ENCODE peak calls at places on chromosomes 6 and 20, in four cellular contexts. N, G, B and V are unnamed samples.

GRCh38 chr6:156828280-156828703 is 51.1 kb downstream of the ARID1B start:
- DNase-seq in N (no peak), B (peak; percentile 46), G (peak; percentile 39), V (no peak)

GRCh38 chr6:144334150-144334708 is 49.1 kb downstream of the UTRN start:
- DNase-seq in N (no peak), G (no peak), B (peak; percentile 48), V (no peak)

GRCh38 chr6:35495258-35496035 is 1.4 kb downstream of the TEAD3 start:
- DNase-seq in N (no peak), B (no peak), G (no peak), V (no peak)

GRCh38 chr6:144993870-144994269 is 708.7 kb downstream of the UTRN start:
- DNase-seq in B (no peak), G (no peak), N (no peak), V (no peak)

GRCh38 chr6:78995346-78995745 is 82.7 kb downstream of the PHIP start:
- DNase-seq in G (no peak), N (no peak), B (no peak), V (no peak)

GRCh38 chr6:27130668-27131428 is 116.7 kb upstream of the PRSS16 start:
- DNase-seq in B (peak; percentile 48), G (no peak), N (no peak), V (no peak)

GRCh38 chr6:170286246-170286933 is 4.5 kb downstream of the DLL1 start:
- DNase-seq in B (peak; percentile 34), G (no peak), N (no peak), V (no peak)

GRCh38 chr6:155330922-155331321 is 16.6 kb upstream of the TFB1M start:
- DNase-seq in N (no peak), B (no peak), G (no peak), V (no peak)

GRCh38 chr6:119428647-119429046 is 79.1 kb upstream of the MAN1A1 start:
- DNase-seq in B (peak; percentile 56), G (no peak), N (no peak), V (no peak)

GRCh38 chr20:54692168-54692887 is 216.9 kb downstream of the DOK5 start:
- DNase-seq in N (no peak), B (no peak), G (no peak), V (no peak)

GRCh38 chr6:47407295-47408281 is 70.0 kb upstream of the CD2AP start:
- DNase-seq in B (no peak), N (no peak), G (no peak), V (no peak)

GRCh38 chr6:99019341-99019740 is 71.6 kb upstream of the FBXL4 start:
- DNase-seq in G (no peak), B (no peak), N (no peak), V (no peak)

GRCh38 chr6:73418081-73418741 is 23.6 kb downstream of the DDX43 start:
- DNase-seq in G (no peak), B (peak; percentile 41), N (no peak), V (no peak)

GRCh38 chr20:34988176-34988540 is 32.5 kb downstream of the MYH7B start:
- DNase-seq in N (no peak), G (no peak), B (no peak), V (no peak)

GRCh38 chr6:111515259-111515658 is 32.2 kb upstream of the REV3L start:
- DNase-seq in B (no peak), N (no peak), G (no peak), V (no peak)

GRCh38 chr6:209432-210103 is 82.7 kb upstream of the DUSP22 start:
- DNase-seq in N (no peak), G (no peak), B (peak; percentile 26), V (no peak)

GRCh38 chr6:501891-502601 is 110.5 kb downstream of the IRF4 start:
- DNase-seq in B (no peak), N (no peak), G (no peak), V (no peak)

GRCh38 chr20:8509809-8510208 is 377.7 kb downstream of the PLCB1 start:
- DNase-seq in N (no peak), B (no peak), G (no peak), V (no peak)

DNA sequence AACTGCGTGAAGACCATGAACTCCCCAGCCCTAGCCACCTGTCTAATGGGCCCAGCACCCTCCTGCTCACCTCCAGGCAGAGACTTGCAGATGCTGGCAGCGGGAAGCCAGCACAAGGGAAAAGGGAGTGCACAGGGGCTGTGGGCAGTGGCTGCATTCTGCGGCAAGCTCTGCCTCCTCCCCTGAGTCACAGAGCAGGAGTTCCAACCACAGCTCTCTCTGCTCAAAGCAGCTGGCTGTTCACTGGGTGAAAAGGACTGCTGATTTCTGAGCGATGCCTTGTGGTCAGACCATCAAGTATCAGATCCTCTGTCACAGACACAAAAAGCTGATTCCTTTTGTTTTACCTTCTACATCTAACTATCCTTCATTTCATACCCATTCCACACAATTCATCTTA is 10.5 kb downstream of the NKX2-2 start:
- DNase-seq in B (no peak), G (no peak), N (no peak), V (no peak)
- TF ChIP-seq ELF4 in B (no peak), G (no peak), N (no peak), V (no peak)

GRCh38 chr6:23563329-23563728 is 562.7 kb upstream of the NRSN1 start:
- DNase-seq in B (no peak), N (no peak), G (no peak), V (no peak)
- TF ChIP-seq ELF4 in B (no peak), N (no peak), G (no peak), V (no peak)

GRCh38 chr6:22558288-22558882 is 11.0 kb upstream of the HDGFL1 start:
- DNase-seq in B (no peak), N (no peak), G (no peak), V (no peak)
- TF ChIP-seq ELF4 in B (no peak), N (no peak), G (no peak), V (no peak)

GRCh38 chr20:23340524-23340923 is 10.1 kb upstream of the NXT1 start:
- DNase-seq in N (peak; percentile 64), G (peak; percentile 77), B (peak; percentile 77), V (peak; percentile 74)
- TF ChIP-seq ELF4 in N (no peak), G (no peak), B (no peak), V (no peak)